ENCODE peak calls at places on chromosomes 4 and X, in eight cellular contexts. R, G, V, L, Q, W, D and Z are unnamed samples.

GRCh38 chr4:41234424-41234823 is 20.1 kb upstream of the APBB2 start:
- DNase-seq in Q (no peak), L (no peak), R (no peak), D (no peak), V (no peak), W (no peak), G (no peak), Z (no peak)

GRCh38 chr4:794911-795725 is 30.8 kb downstream of the CPLX1 start:
- DNase-seq in L (no peak), Q (no peak), W (no peak), D (no peak), V (peak), G (no peak), R (no peak), Z (peak)

GRCh38 chr4:74056858-74057562 is 18.5 kb upstream of the CXCL3 start:
- DNase-seq in L (peak), W (peak), Q (peak), G (peak), R (peak), V (peak), D (no peak), Z (no peak)

GRCh38 chrX:110847334-110847733 is 51.7 kb upstream of the CHRDL1 start:
- DNase-seq in G (peak), Q (peak), R (peak), D (no peak), L (peak), V (peak), W (peak), Z (peak)

GRCh38 chrX:124151195-124151594 is 181.3 kb upstream of the TEX13D start:
- DNase-seq in W (no peak), R (no peak), L (no peak), Q (no peak), G (no peak), V (no peak), D (no peak), Z (no peak)

GRCh38 chr4:104491826-104492771 is 2.6 kb downstream of the CXXC4 start:
- DNase-seq in G (no peak), R (peak), L (peak), W (no peak), V (peak), Q (peak), D (peak), Z (peak)

GRCh38 chr4:89616382-89616781 is 220.6 kb downstream of the SNCA start:
- DNase-seq in D (no peak), L (no peak), W (no peak), R (no peak), G (no peak), Q (peak), V (no peak), Z (no peak)

GRCh38 chrX:148535639-148536038 is 35.2 kb downstream of the AFF2 start:
- DNase-seq in V (peak), G (no peak), D (no peak), Q (no peak), L (no peak), W (peak), R (no peak), Z (no peak)

GRCh38 chrX:63434665-63435064 is 83.5 kb upstream of the SPIN4 start:
- DNase-seq in R (peak), V (no peak), Q (peak), W (peak), D (peak), G (peak), L (no peak), Z (no peak)

GRCh38 chrX:53280703-53281320 is 572 bp downstream of the IQSEC2 start:
- DNase-seq in Q (peak), W (peak), L (peak), D (no peak), R (peak), G (peak), V (peak), Z (peak)

GRCh38 chr4:110636231-110636676 is 13.4 kb upstream of the PITX2 start:
- DNase-seq in R (peak), Q (no peak), D (no peak), G (no peak), W (no peak), L (no peak), V (no peak), Z (peak)

GRCh38 chr4:3484057-3484973 is 21.2 kb downstream of the DOK7 start:
- DNase-seq in Q (no peak), W (peak), D (no peak), R (no peak), L (no peak), G (peak), V (peak), Z (no peak)

GRCh38 chr4:11428701-11429571 is at the start of gene HS3ST1:
- DNase-seq in V (peak), L (peak), R (peak), Q (peak), G (peak), W (peak), D (peak), Z (peak)

GRCh38 chr4:55395529-55396304 is at the start of gene TMEM165:
- DNase-seq in G (peak), V (peak), D (peak), R (peak), L (peak), Q (peak), W (peak), Z (peak)

GRCh38 chrX:41352329-41352801 is 18.4 kb downstream of the DDX3X start:
- DNase-seq in W (peak), D (no peak), Q (peak), V (no peak), R (peak), L (no peak), G (peak), Z (no peak)

GRCh38 chr4:111268769-111269414 is 646.0 kb upstream of the PITX2 start:
- DNase-seq in V (peak), G (peak), R (peak), D (no peak), Q (peak), L (peak), W (no peak), Z (no peak)

GRCh38 chrX:34866636-34867035 is 76.0 kb upstream of the FAM47B start:
- DNase-seq in L (no peak), G (no peak), V (peak), R (no peak), W (no peak), Q (no peak), D (no peak), Z (no peak)

GRCh38 chr4:51880016-51880915 is 37.3 kb downstream of the DCUN1D4 start:
- DNase-seq in Q (no peak), G (no peak), D (no peak), R (no peak), V (peak), L (no peak), W (peak), Z (no peak)

GRCh38 chr4:158189409-158189808 is 16.6 kb upstream of the GASK1B start:
- DNase-seq in G (no peak), L (no peak), W (no peak), R (no peak), Q (no peak), V (no peak), D (no peak), Z (no peak)

GRCh38 chrX:74458738-74459137 is 37.4 kb downstream of the SLC16A2 start:
- DNase-seq in R (peak), G (peak), D (no peak), Q (peak), V (peak), L (peak), W (peak), Z (no peak)

GRCh38 chr4:140037353-140038030 is 116.5 kb downstream of the MAML3 start:
- DNase-seq in Q (peak), W (peak), R (peak), V (peak), L (peak), G (peak), D (no peak), Z (peak)

GRCh38 chrX:40018021-40018420 is 79.7 kb downstream of the BCOR start:
- DNase-seq in Q (no peak), L (no peak), D (no peak), G (no peak), V (no peak), W (no peak), R (no peak), Z (no peak)

GRCh38 chrX:5907202-5907601 is 321.5 kb downstream of the NLGN4X start:
- DNase-seq in G (no peak), V (no peak), L (no peak), Q (no peak), W (no peak), D (peak), R (no peak), Z (peak)

GRCh38 chr4:180808862-180809261 is 1434.3 kb upstream of the TENM3 start:
- DNase-seq in L (no peak), W (no peak), R (no peak), G (no peak), D (no peak), Q (no peak), V (no peak), Z (no peak)

GRCh38 chrX:129781134-129782014 is 1.6 kb downstream of the SASH3 start:
- DNase-seq in V (no peak), D (no peak), W (no peak), R (no peak), L (no peak), G (no peak), Q (no peak), Z (no peak)

GRCh38 chrX:19593684-19594083 is 78.4 kb upstream of the MAP3K15 start:
- DNase-seq in G (peak), L (peak), W (no peak), D (no peak), V (peak), Q (peak), R (peak), Z (no peak)

GRCh38 chrX:29965634-29966033 is 249.7 kb upstream of the MAGEB2 start:
- DNase-seq in D (no peak), L (no peak), G (no peak), Q (no peak), V (no peak), R (no peak), W (no peak), Z (no peak)

GRCh38 chr4:177554966-177555574 is 112.8 kb upstream of the AGA start:
- DNase-seq in L (peak), W (peak), R (peak), V (peak), G (peak), Q (peak), D (no peak), Z (peak)

GRCh38 chrX:53882331-53882730 is 161.9 kb downstream of the PHF8 start:
- DNase-seq in D (no peak), L (peak), G (peak), Q (no peak), W (no peak), V (peak), R (peak), Z (no peak)

GRCh38 chr4:60938621-60939020 is 261.5 kb upstream of the ADGRL3 start:
- DNase-seq in W (no peak), V (no peak), L (no peak), R (no peak), D (no peak), Q (no peak), G (peak), Z (no peak)

GRCh38 chrX:22021721-22022120 is 10.4 kb upstream of the PHEX start:
- DNase-seq in Q (no peak), L (no peak), D (no peak), V (no peak), G (no peak), W (no peak), R (no peak), Z (no peak)

GRCh38 chrX:10615931-10616780 is 4.2 kb downstream of the MID1 start:
- DNase-seq in G (peak), R (peak), D (peak), V (peak), L (peak), W (no peak), Q (peak), Z (peak)

GRCh38 chrX:39950035-39950688 is 147.6 kb downstream of the BCOR start:
- DNase-seq in L (no peak), D (no peak), R (peak), W (peak), G (peak), Q (no peak), V (peak), Z (no peak)

GRCh38 chr4:37590016-37590415 is 96.2 kb downstream of the RELL1 start:
- DNase-seq in R (no peak), W (no peak), G (no peak), Q (no peak), L (no peak), V (no peak), D (no peak), Z (no peak)

GRCh38 chrX:135421932-135422809 is at the start of gene SMIM10L2A:
- DNase-seq in D (no peak), L (no peak), W (no peak), R (no peak), V (peak), G (no peak), Q (no peak), Z (no peak)

GRCh38 chr4:149706942-149707341 is 108.7 kb downstream of the IQCM start:
- DNase-seq in L (peak), Q (peak), D (no peak), V (peak), R (peak), G (no peak), W (no peak), Z (no peak)

GRCh38 chrX:123236868-123237267 is 52.8 kb downstream of the GRIA3 start:
- DNase-seq in G (no peak), D (no peak), W (no peak), Q (no peak), L (no peak), V (no peak), R (no peak), Z (peak)

GRCh38 chrX:14591976-14592375 is 62.6 kb downstream of the GLRA2 start:
- DNase-seq in G (no peak), R (peak), L (no peak), V (peak), Q (no peak), D (no peak), W (no peak), Z (no peak)

GRCh38 chrX:25726539-25726938 is 411.6 kb upstream of the MAGEB18 start:
- DNase-seq in W (no peak), G (no peak), V (no peak), L (peak), R (no peak), D (no peak), Q (no peak), Z (no peak)

DNA sequence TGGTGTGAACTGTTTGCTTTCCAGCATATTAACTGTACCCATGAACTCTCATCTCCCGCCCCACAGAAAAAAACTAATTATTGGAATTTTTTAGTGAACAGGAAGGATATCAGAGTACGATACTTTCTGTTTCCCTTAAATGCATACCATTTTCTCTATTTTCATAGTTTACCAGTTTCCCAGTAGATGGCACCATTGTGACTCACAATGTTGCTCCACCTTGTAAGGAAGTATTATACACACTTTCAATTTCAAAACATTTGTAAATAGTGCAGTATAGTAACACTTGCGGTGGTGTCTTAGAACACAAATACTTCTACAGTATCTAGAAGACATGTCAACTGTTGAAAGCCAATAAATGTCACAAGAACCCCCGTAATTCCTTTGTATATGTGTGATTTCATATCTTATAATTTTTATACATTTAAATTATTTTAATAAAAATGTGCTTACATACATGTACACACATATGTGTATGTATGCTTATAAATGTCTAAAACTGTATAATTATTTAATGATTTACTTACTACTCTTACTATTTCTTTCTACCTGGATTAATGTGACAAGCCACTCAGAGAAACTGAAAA is 167.3 kb downstream of the SLIT2 start:
- DNase-seq in R (peak), W (peak), G (peak), D (no peak), L (peak), V (peak), Q (peak), Z (peak)
- H3K4me2 ChIP-seq in R (no peak), W (peak), G (peak), D (no peak), L (peak), V (peak), Q (peak), Z (no peak)

GRCh38 chr4:75997946-75998345 is 7.2 kb upstream of the SDAD1 start:
- DNase-seq in R (no peak), W (no peak), D (no peak), L (no peak), G (no peak), V (peak), Q (no peak), Z (no peak)

GRCh38 chr4:75992462-75992861 is 1.7 kb upstream of the SDAD1 start:
- DNase-seq in W (no peak), Q (no peak), R (no peak), D (no peak), G (no peak), L (no peak), V (no peak), Z (no peak)

GRCh38 chr4:75990129-75990528 is 616 bp downstream of the SDAD1 start:
- DNase-seq in R (peak), G (no peak), L (peak), W (peak), Q (peak), D (no peak), V (peak), Z (peak)

DNA sequence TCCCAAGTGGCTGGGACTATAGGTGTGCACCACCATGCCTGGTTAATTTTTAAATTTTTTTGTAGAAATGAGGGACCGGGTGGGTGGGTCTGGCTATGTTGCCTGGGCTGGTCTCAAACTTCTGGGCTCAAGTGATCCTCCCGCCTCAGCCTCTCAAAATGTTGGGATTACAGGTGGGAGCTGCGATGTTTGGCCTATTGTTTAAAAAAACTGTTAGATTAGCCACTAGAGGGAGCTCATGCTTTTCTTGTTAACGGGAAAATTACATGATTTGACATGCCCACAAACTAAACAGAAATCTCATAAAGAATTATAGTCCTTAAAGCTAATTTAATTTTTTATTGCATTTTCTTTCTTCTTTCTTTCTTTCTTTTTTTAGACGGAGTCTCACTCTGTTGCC is 5.0 kb upstream of the SDAD1 start:
- DNase-seq in L (peak), G (peak), D (no peak), V (peak), R (peak), Q (peak), W (peak), Z (peak)
- H3K9ac ChIP-seq in L (no peak), G (no peak), D (no peak), V (no peak), R (no peak), Q (no peak), W (no peak), Z (no peak)

DNA sequence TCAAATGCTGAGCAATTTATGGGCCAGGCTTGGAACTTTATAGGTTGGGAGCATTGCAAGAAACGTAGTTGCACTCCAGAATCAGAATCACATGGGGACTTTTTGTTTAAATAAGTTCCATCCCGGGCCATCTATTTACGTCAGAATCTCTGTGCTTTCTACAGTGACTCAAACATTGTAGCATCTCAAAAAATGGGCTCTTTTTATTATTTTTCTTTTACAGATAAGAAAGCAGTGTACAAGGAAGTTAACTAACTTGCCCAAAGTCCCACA is 10.2 kb downstream of the CC2D2A start:
- DNase-seq in W (no peak), L (peak), D (no peak), R (peak), Q (no peak), G (no peak), V (peak), Z (no peak)
- H3K4me2 ChIP-seq in W (peak), L (peak), D (peak), R (peak), Q (peak), G (peak), V (peak), Z (peak)

GRCh38 chr4:8401665-8402064 is 38.9 kb downstream of the ACOX3 start:
- DNase-seq in W (no peak), V (no peak), G (no peak), D (no peak), R (no peak), Q (no peak), L (no peak), Z (no peak)
- H3K9ac ChIP-seq in W (no peak), V (no peak), G (no peak), D (no peak), R (peak), Q (no peak), L (no peak), Z (no peak)

DNA sequence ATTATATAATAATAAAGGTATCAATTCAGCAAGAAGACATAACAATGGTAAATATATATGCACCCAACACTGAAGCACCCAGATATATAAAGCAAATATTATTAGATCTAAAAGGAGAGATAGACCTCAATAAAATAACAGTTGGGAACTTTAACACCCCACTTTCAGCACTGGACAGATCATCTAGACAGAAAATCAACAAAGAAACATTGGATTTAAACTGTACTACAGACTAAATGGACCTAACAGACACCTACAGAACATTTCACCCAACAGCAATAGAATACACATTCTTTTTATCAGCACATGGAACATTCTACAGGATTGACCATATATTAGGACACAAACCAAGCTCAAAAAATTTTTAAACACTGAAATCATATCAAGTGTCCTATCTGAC is 76.6 kb downstream of the CBR4 start:
- DNase-seq in V (no peak), Q (no peak), G (no peak), L (no peak), D (no peak), R (no peak), W (no peak), Z (no peak)
- H3K4me2 ChIP-seq in V (no peak), Q (no peak), G (no peak), L (no peak), D (no peak), R (no peak), W (no peak), Z (no peak)

GRCh38 chr4:184415071-184415470 is 59.3 kb downstream of the IRF2 start:
- DNase-seq in D (no peak), Q (no peak), L (no peak), W (peak), G (peak), V (no peak), R (no peak), Z (no peak)
- H3K9ac ChIP-seq in D (no peak), Q (no peak), L (no peak), W (no peak), G (no peak), V (no peak), R (no peak), Z (no peak)

GRCh38 chrX:2457289-2458133 is 43.3 kb downstream of the DHRSX start:
- DNase-seq in Q (no peak), G (no peak), R (no peak), L (no peak), W (no peak), D (peak), V (no peak), Z (peak)
- H3K4me2 ChIP-seq in Q (no peak), G (no peak), R (no peak), L (no peak), W (no peak), D (no peak), V (no peak), Z (no peak)

DNA sequence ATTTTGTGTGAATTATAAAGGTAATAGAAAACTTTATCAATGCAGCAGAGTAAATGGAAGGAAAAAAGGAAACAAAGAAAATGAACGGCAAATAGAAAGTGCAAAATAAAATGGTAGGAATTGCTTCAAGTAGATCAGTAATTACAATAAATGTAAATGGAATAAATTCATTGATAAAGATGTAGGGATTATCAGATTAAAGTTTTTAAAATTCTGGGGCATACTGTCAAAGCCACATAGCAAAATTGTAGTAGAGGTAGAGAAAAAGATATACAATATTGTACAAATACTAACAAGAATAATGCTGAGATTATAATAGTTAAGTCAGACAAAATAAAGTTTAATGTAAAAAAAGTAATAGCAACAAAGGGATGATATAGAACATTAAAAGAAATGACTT is 94.7 kb downstream of the SMIM20 start:
- DNase-seq in V (no peak), G (no peak), W (no peak), Q (no peak), R (no peak), L (no peak), D (no peak), Z (no peak)
- H3K9ac ChIP-seq in V (no peak), G (no peak), W (no peak), Q (no peak), R (no peak), L (no peak), D (no peak), Z (no peak)

GRCh38 chrX:12315526-12315925 is 177.3 kb downstream of the FRMPD4 start:
- DNase-seq in R (no peak), D (no peak), W (no peak), V (no peak), L (no peak), G (no peak), Q (no peak), Z (no peak)
- H3K4me2 ChIP-seq in R (no peak), D (no peak), W (no peak), V (no peak), L (no peak), G (no peak), Q (no peak), Z (no peak)